ENCODE peak calls at places on chromosome 11, in five cellular contexts. J is OCI-LY7, Q is NCI-H2029, G is ovary, Y is endothelial cell. K is an unnamed sample.

GRCh38 chr11:78957481-78958245 is 383.0 kb upstream of the NARS2 start:
- DNase-seq in J (no peak), Q (no peak), G (no peak), Y (no peak), K (no peak)

GRCh38 chr11:73193251-73194033 is 24.6 kb upstream of the P2RY2 start:
- DNase-seq in J (no peak), Q (no peak), G (no peak), Y (no peak), K (peak)

GRCh38 chr11:72190581-72191205 is 1.2 kb upstream of the FOLR1 start:
- DNase-seq in J (no peak), Q (no peak), G (no peak), Y (no peak), K (no peak)

GRCh38 chr11:119551726-119552510 is 128.9 kb upstream of the THY1 start:
- DNase-seq in J (no peak), Q (no peak), G (no peak), Y (no peak), K (no peak)

GRCh38 chr11:3138178-3139085 is 26.7 kb downstream of the OSBPL5 start:
- DNase-seq in J (no peak), Q (no peak), G (peak), Y (no peak), K (peak)

GRCh38 chr11:6586434-6587359 is 16.7 kb downstream of the RRP8 start:
- DNase-seq in J (no peak), Q (peak), G (no peak), Y (no peak), K (no peak)

GRCh38 chr11:57476223-57476882 is 16.0 kb downstream of the RTN4RL2 start:
- DNase-seq in J (no peak), Q (peak), G (peak), Y (no peak), K (peak)

GRCh38 chr11:33982661-33983060 is 68.9 kb upstream of the CAPRIN1 start:
- DNase-seq in J (no peak), Q (no peak), G (no peak), Y (no peak), K (no peak)

GRCh38 chr11:69843529-69843921 is 24.3 kb upstream of the FGF3 start:
- DNase-seq in J (no peak), Q (no peak), G (no peak), Y (no peak), K (no peak)

GRCh38 chr11:122717264-122717867 is 61.8 kb downstream of the UBASH3B start:
- DNase-seq in J (peak), Q (no peak), G (no peak), Y (no peak), K (no peak)

GRCh38 chr11:117437791-117438130 is 110.1 kb downstream of the CEP164 start:
- DNase-seq in J (no peak), Q (no peak), G (no peak), Y (no peak), K (no peak)

GRCh38 chr11:46513934-46514342 is 79.9 kb downstream of the AMBRA1 start:
- DNase-seq in J (no peak), Q (peak), G (peak), Y (peak), K (no peak)

GRCh38 chr11:1782026-1782696 is 18.4 kb upstream of the CTSD start:
- DNase-seq in J (no peak), Q (no peak), G (no peak), Y (no peak), K (no peak)

GRCh38 chr11:65547446-65548125 is 10.6 kb downstream of the LTBP3 start:
- DNase-seq in J (peak), Q (no peak), G (no peak), Y (no peak), K (peak)

GRCh38 chr11:75492181-75492820 is 33.4 kb downstream of the GDPD5 start:
- DNase-seq in J (peak), Q (no peak), G (no peak), Y (peak), K (peak)

GRCh38 chr11:106477776-106478175 is 400.3 kb downstream of the AASDHPPT start:
- DNase-seq in J (no peak), Q (no peak), G (no peak), Y (no peak), K (no peak)

GRCh38 chr11:75262961-75263852 is 22.6 kb downstream of the TPBGL start:
- DNase-seq in J (no peak), Q (no peak), G (peak), Y (no peak), K (no peak)

GRCh38 chr11:103807806-103808205 is 228.6 kb upstream of the DDI1 start:
- DNase-seq in J (no peak), Q (no peak), G (no peak), Y (no peak), K (no peak)

GRCh38 chr11:46397526-46397925 is 6.0 kb upstream of the CHRM4 start:
- DNase-seq in J (no peak), Q (no peak), G (no peak), Y (no peak), K (no peak)

GRCh38 chr11:3861698-3862097 is 6.2 kb downstream of the STIM1 start:
- DNase-seq in J (no peak), Q (no peak), G (no peak), Y (no peak), K (no peak)

GRCh38 chr11:16956538-16957153 is 57.6 kb downstream of the PLEKHA7 start:
- DNase-seq in J (no peak), Q (peak), G (no peak), Y (no peak), K (no peak)

GRCh38 chr11:109772846-109773400 is 320.3 kb upstream of the ZC3H12C start:
- DNase-seq in J (no peak), Q (no peak), G (no peak), Y (no peak), K (no peak)

GRCh38 chr11:69666752-69667536 is 8.2 kb downstream of the LTO1 start:
- DNase-seq in J (no peak), Q (no peak), G (no peak), Y (no peak), K (no peak)

GRCh38 chr11:28464252-28464867 is 356.2 kb downstream of the METTL15 start:
- DNase-seq in J (no peak), Q (no peak), G (no peak), Y (no peak), K (no peak)

GRCh38 chr11:14620027-14620511 is 23.5 kb upstream of the PDE3B start:
- DNase-seq in J (no peak), Q (no peak), G (no peak), Y (no peak), K (no peak)

GRCh38 chr11:9687736-9688494 is 24.0 kb downstream of the SWAP70 start:
- DNase-seq in J (no peak), Q (no peak), G (peak), Y (no peak), K (no peak)

GRCh38 chr11:110527146-110527545 is 97.4 kb downstream of the FDX1 start:
- DNase-seq in J (no peak), Q (no peak), G (no peak), Y (no peak), K (no peak)

GRCh38 chr11:116386118-116386699 is 386.6 kb downstream of the BUD13 start:
- DNase-seq in J (no peak), Q (no peak), G (no peak), Y (no peak), K (no peak)

GRCh38 chr11:70210516-70210915 is 7.4 kb downstream of the FADD start:
- DNase-seq in J (no peak), Q (no peak), G (no peak), Y (no peak), K (no peak)

GRCh38 chr11:102346456-102346747 is 612 bp upstream of the BIRC2 start:
- DNase-seq in J (no peak), Q (no peak), G (no peak), Y (no peak), K (no peak)

GRCh38 chr11:3109921-3110706 is 52.9 kb upstream of the CARS1 start:
- DNase-seq in J (peak), Q (peak), G (peak), Y (peak), K (peak)

GRCh38 chr11:74721479-74721835 is 9.8 kb downstream of the CHRDL2 start:
- DNase-seq in J (no peak), Q (no peak), G (no peak), Y (no peak), K (no peak)

GRCh38 chr11:96200243-96200642 is 142.8 kb downstream of the MAML2 start:
- DNase-seq in J (no peak), Q (no peak), G (no peak), Y (no peak), K (no peak)